ENCODE peak calls at places on chromosomes 11 and 22, in six cellular contexts. R is germinal center, U is heart right ventricle, V is glutamatergic neuron, J is GM12865, S is nephron progenitor cell. C is an unnamed sample.

GRCh38 chr11:68314886-68315580 is 2.6 kb downstream of the LRP5 start:
- DNase-seq in R (no peak), V (no peak), U (peak; percentile 63), S (no peak), J (no peak), C (no peak)

GRCh38 chr22:19679476-19680099 is 34.7 kb upstream of the SEPTIN5 start:
- DNase-seq in J (peak; percentile 15), V (peak; percentile 49), U (peak; percentile 38), S (peak; percentile 60), R (peak; percentile 30), C (no peak)

GRCh38 chr11:120563698-120564572 is 52.4 kb downstream of the GRIK4 start:
- DNase-seq in R (no peak), S (peak; percentile 68), U (peak; percentile 32), V (peak; percentile 71), J (no peak), C (no peak)

GRCh38 chr11:35302388-35302787 is 117.0 kb downstream of the SLC1A2 start:
- DNase-seq in S (no peak), U (no peak), R (no peak), V (no peak), J (no peak), C (no peak)

GRCh38 chr22:37363593-37363992 is 63.7 kb downstream of the ELFN2 start:
- DNase-seq in S (no peak), U (no peak), R (no peak), V (no peak), J (no peak), C (no peak)

GRCh38 chr11:117930668-117931330 is 1.6 kb upstream of the TMPRSS13 start:
- DNase-seq in U (no peak), S (no peak), V (no peak), J (peak; percentile 42), R (peak; percentile 30), C (peak; percentile 36)

GRCh38 chr22:44748524-44748923 is 3.9 kb upstream of the ARHGAP8 start:
- DNase-seq in J (no peak), R (no peak), V (no peak), U (no peak), S (no peak), C (no peak)

GRCh38 chr11:6594142-6594768 is 9.2 kb downstream of the RRP8 start:
- DNase-seq in S (no peak), U (no peak), J (no peak), V (no peak), R (no peak), C (no peak)

GRCh38 chr22:37502342-37503182 is 16.4 kb upstream of the MFNG start:
- DNase-seq in U (no peak), V (no peak), J (no peak), S (no peak), R (no peak), C (no peak)

GRCh38 chr22:50444663-50445062 is 30.2 kb downstream of the SBF1 start:
- DNase-seq in J (no peak), R (no peak), V (no peak), S (no peak), U (no peak), C (no peak)

GRCh38 chr22:19674929-19675253 is 39.4 kb upstream of the SEPTIN5 start:
- DNase-seq in J (no peak), V (no peak), R (no peak), S (no peak), U (no peak), C (no peak)

GRCh38 chr22:24187731-24188644 is 6.7 kb downstream of the SUSD2 start:
- DNase-seq in S (no peak), U (no peak), V (no peak), J (peak; percentile 0), R (no peak), C (no peak)

GRCh38 chr22:27810566-27810965 is 9.0 kb upstream of the MN1 start:
- DNase-seq in V (no peak), S (peak; percentile 31), J (no peak), R (no peak), U (peak; percentile 61), C (no peak)

GRCh38 chr22:33105501-33105911 is 47.3 kb upstream of the SYN3 start:
- DNase-seq in U (no peak), V (no peak), R (no peak), S (peak; percentile 8), J (no peak), C (no peak)

GRCh38 chr11:63508009-63508408 is 2.1 kb downstream of the LGALS12 start:
- DNase-seq in S (peak; percentile 27), U (peak; percentile 55), R (no peak), V (peak; percentile 34), J (peak; percentile 48), C (peak; percentile 74)

GRCh38 chr11:31813961-31814868 is 3.1 kb upstream of the PAX6 start:
- DNase-seq in R (no peak), U (no peak), S (peak; percentile 30), J (no peak), V (no peak), C (no peak)

GRCh38 chr11:117627259-117627658 is 169.8 kb downstream of the DSCAML1 start:
- DNase-seq in R (no peak), S (no peak), J (no peak), U (no peak), V (peak; percentile 2), C (no peak)

GRCh38 chr11:104432526-104432925 is 268.6 kb upstream of the PDGFD start:
- DNase-seq in U (no peak), J (no peak), R (no peak), S (no peak), V (no peak), C (no peak)

GRCh38 chr22:24230911-24231656 is 13.8 kb downstream of the GGT5 start:
- DNase-seq in S (peak; percentile 63), U (no peak), J (peak; percentile 52), V (peak; percentile 55), R (peak; percentile 62), C (peak; percentile 18)

GRCh38 chr11:31641477-31642062 is 132.0 kb downstream of the ELP4 start:
- DNase-seq in S (peak; percentile 51), V (peak; percentile 53), J (peak; percentile 25), R (no peak), U (peak; percentile 4), C (peak; percentile 16)

GRCh38 chr11:16820324-16821092 is 82.1 kb downstream of the C11orf58 start:
- DNase-seq in S (peak; percentile 77), U (peak; percentile 84), R (peak; percentile 70), J (peak; percentile 86), V (peak; percentile 79), C (peak; percentile 74)

GRCh38 chr11:76791861-76792260 is 8.7 kb downstream of the TSKU start:
- DNase-seq in J (no peak), S (no peak), U (no peak), R (no peak), V (no peak), C (no peak)

GRCh38 chr11:114132944-114133394 is 73.5 kb downstream of the ZBTB16 start:
- DNase-seq in R (no peak), J (no peak), S (no peak), V (no peak), U (no peak), C (no peak)

GRCh38 chr22:38760477-38761201 is 4.8 kb upstream of the SUN2 start:
- DNase-seq in U (no peak), R (no peak), V (peak; percentile 83), S (no peak), J (no peak), C (no peak)

GRCh38 chr11:103078710-103079109 is 13.2 kb downstream of the DCUN1D5 start:
- DNase-seq in V (no peak), J (no peak), R (no peak), S (no peak), U (no peak), C (no peak)

GRCh38 chr22:23684051-23684450 is 6.8 kb upstream of the RGL4 start:
- DNase-seq in R (no peak), V (no peak), J (no peak), S (no peak), U (no peak), C (no peak)

GRCh38 chr11:42407379-42407778 is 904.4 kb upstream of the API5 start:
- DNase-seq in R (no peak), J (peak; percentile 13), V (peak; percentile 79), U (no peak), S (peak; percentile 71), C (no peak)

C was measured in Kasumi-1.